ENCODE peak calls at places on chromosomes 7 and 10, in seven cellular contexts. Z is RWPE1; N is CD8-positive, alpha-beta T cell; X is H9; E is brain microvascular endothelial cell; L is lower lobe of right lung; R is small intestine. I is an unnamed sample.

GRCh38 chr10:131099028-131099427 is 212.5 kb downstream of the TCERG1L start:
- DNase-seq in Z (peak), N (no peak), X (no peak), E (no peak), L (peak), R (no peak), I (no peak)

GRCh38 chr7:142807855-142808460 is 37.2 kb downstream of the PRSS2 start:
- DNase-seq in Z (no peak), N (no peak), X (no peak), E (peak), L (no peak), R (no peak), I (no peak)

GRCh38 chr7:1473864-1474512 is 14.7 kb upstream of the MICALL2 start:
- DNase-seq in Z (peak), N (peak), X (peak), E (peak), L (peak), R (peak), I (peak)

GRCh38 chr7:24903559-24903958 is 76.4 kb downstream of the OSBPL3 start:
- DNase-seq in Z (no peak), N (no peak), X (no peak), E (no peak), L (no peak), R (no peak), I (no peak)

GRCh38 chr7:18356195-18356645 is 139.3 kb upstream of the HDAC9 start:
- DNase-seq in Z (peak), N (no peak), X (no peak), E (no peak), L (no peak), R (peak), I (no peak)

GRCh38 chr7:158133057-158133456 is 454.6 kb downstream of the PTPRN2 start:
- DNase-seq in Z (no peak), N (no peak), X (no peak), E (no peak), L (no peak), R (no peak), I (no peak)

GRCh38 chr7:84535584-84536255 is 341.1 kb upstream of the SEMA3A start:
- DNase-seq in Z (no peak), N (no peak), X (no peak), E (no peak), L (no peak), R (peak), I (no peak)

GRCh38 chr7:150962743-150963399 is 15.2 kb downstream of the KCNH2 start:
- DNase-seq in Z (peak), N (peak), X (peak), E (no peak), L (peak), R (peak), I (no peak)

GRCh38 chr10:73858013-73858708 is 16.2 kb downstream of the CAMK2G start:
- DNase-seq in Z (no peak), N (no peak), X (no peak), E (no peak), L (no peak), R (peak), I (no peak)

GRCh38 chr7:2640858-2641257 is 9.1 kb downstream of the TTYH3 start:
- DNase-seq in Z (no peak), N (no peak), X (no peak), E (no peak), L (no peak), R (no peak), I (no peak)

GRCh38 chr7:92837214-92837749 is 909 bp upstream of the CDK6 start:
- DNase-seq in Z (no peak), N (no peak), X (no peak), E (no peak), L (no peak), R (no peak), I (no peak)

GRCh38 chr7:26083113-26083512 is 68.9 kb upstream of the NFE2L3 start:
- DNase-seq in Z (peak), N (no peak), X (no peak), E (no peak), L (no peak), R (no peak), I (no peak)

GRCh38 chr7:28533731-28534531 is 121.6 kb downstream of the CREB5 start:
- DNase-seq in Z (no peak), N (no peak), X (no peak), E (peak), L (no peak), R (no peak), I (peak)

GRCh38 chr7:2444476-2444875 is 31.7 kb downstream of the GRIFIN start:
- DNase-seq in Z (no peak), N (no peak), X (no peak), E (peak), L (no peak), R (no peak), I (peak)

GRCh38 chr10:63267414-63268138 is 134.4 kb downstream of the NRBF2 start:
- DNase-seq in Z (peak), N (no peak), X (no peak), E (peak), L (no peak), R (peak), I (no peak)

GRCh38 chr7:99752354-99752753 is 17.4 kb upstream of the CYP3A7 start:
- DNase-seq in Z (no peak), N (no peak), X (no peak), E (no peak), L (no peak), R (peak), I (no peak)

GRCh38 chr10:130559213-130559944 is 423.2 kb downstream of the GLRX3 start:
- DNase-seq in Z (no peak), N (no peak), X (peak), E (no peak), L (no peak), R (no peak), I (no peak)

GRCh38 chr10:23384364-23384763 is 39.8 kb upstream of the C10orf67 start:
- DNase-seq in Z (peak), N (no peak), X (no peak), E (peak), L (no peak), R (no peak), I (no peak)

GRCh38 chr10:133039823-133040704 is 47.7 kb upstream of the ADGRA1 start:
- DNase-seq in Z (no peak), N (no peak), X (no peak), E (no peak), L (no peak), R (no peak), I (no peak)

DNA sequence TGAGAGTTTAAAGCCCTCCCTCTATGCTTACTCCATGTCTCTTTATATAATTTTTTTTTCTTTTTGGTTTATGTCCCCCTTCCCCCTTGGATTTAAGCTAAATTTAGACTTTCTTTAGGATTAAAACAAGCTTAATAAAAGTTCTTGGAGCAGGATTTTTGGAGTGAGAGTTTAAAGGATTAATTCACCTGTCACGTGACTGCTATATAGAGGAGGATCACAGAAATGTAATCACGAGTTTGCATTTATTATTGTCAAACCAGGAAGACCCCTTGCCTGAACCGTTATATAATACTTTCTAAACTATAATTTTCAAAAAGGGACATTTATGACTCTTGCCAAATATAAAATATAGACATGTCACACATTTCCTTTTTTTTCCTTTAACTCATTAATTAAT is 78.1 kb upstream of the IMMP2L start:
- DNase-seq in Z (no peak), N (no peak), X (no peak), E (no peak), L (no peak), R (no peak), I (no peak)
- H3K27ac ChIP-seq in Z (no peak), N (no peak), X (no peak), E (no peak), L (no peak), R (no peak), I (no peak)

GRCh38 chr10:80264081-80265056 is 25.1 kb downstream of the MAT1A start:
- DNase-seq in Z (no peak), N (no peak), X (no peak), E (no peak), L (no peak), R (no peak), I (no peak)

GRCh38 chr10:80265740-80266512 is 23.5 kb downstream of the MAT1A start:
- DNase-seq in Z (no peak), N (no peak), X (peak), E (no peak), L (no peak), R (no peak), I (no peak)

GRCh38 chr10:80261316-80262030 is 28.0 kb downstream of the MAT1A start:
- DNase-seq in Z (no peak), N (no peak), X (no peak), E (no peak), L (no peak), R (no peak), I (no peak)

GRCh38 chr10:80259405-80259871 is 30.0 kb downstream of the MAT1A start:
- DNase-seq in Z (no peak), N (no peak), X (no peak), E (no peak), L (no peak), R (no peak), I (no peak)

DNA sequence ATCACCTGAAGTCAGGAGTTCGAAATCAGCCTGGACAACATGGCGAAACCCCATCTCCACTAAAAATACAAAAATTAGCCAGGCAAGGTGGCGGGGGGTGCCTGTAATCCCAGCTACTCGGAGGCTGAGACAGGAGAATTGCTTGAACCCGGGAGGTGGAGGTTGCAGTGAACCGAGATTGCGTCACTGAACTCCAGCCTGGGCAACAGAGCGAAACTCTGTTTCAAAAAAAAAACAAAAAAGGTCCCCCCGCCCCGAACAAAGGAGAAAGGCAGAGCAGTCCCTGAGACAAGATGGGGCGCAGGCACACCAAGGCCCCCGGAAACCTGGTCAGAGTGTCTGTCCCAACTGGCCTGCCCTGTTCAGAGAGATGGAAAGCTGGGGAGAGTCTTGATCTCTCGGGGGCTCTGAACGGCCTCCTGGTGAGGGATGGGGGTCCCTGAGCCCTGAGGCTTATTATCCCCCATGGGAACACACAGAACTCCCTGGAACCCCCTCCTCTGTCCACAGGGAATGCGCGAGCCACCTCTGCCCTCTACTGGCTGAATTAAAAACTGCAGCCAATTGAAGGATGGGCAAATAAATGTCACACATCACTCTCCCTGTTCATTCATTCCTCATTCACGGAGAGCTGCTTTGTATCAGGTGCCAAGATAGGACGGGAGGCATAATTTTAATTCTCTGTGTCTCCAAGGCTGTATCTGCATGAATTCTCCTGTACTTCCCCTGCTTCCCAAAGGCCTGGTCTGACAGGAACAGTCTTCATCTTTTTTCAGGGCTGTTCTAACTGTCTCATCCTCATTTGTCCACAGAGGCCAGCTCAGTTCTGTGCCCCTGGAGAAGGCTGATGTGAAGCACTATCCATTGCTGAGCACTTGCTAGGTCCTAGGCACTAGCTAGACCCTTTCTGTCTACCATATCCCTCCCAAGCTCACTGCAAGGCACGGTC is 28.9 kb downstream of the MAT1A start:
- DNase-seq in Z (peak), N (peak), X (peak), E (peak), L (no peak), R (peak), I (no peak)
- H3K27ac ChIP-seq in Z (no peak), N (no peak), X (no peak), E (no peak), L (no peak), R (no peak), I (no peak)

DNA sequence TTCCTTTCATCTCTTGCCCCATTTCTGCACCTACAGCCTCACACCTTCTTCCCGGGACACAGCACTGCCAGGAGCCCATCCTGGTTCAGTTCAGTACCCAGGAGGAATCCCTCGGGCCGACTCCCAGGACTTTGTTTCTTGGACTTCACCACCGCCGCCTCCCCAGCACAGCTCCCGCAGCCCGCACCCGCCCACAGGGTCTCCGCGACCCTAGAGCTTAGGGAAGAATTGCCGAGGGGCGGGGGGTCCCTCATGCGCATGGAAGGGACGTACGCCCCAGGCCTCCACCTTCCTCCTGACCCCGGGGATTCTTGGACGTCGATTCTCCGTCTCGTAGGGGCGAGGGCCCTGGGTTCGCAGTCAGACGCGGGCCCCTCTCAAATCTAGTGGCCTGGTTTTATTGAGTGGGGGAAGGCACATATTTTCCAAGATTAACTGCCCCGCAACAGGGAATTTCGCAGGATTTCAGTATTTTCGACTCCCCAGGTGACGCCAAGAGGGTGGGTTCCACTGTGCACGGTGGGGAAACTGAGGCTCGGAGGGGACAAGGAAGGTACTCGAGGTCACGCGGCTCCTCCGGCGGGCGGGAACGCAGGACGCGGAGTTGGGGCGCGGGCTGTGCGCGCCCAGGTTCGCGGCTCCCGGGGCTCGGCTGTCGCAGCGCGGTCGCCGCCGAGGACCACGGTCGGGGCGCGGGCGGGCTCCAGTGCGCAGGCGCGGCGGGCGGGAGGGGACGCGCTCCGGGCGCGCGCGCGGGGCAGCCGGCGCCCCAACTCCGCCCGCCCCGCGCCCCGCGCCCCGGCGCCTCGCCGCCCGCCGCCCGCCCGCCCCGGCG is at the start of gene ADCY1:
- DNase-seq in Z (peak), N (no peak), X (no peak), E (no peak), L (no peak), R (no peak), I (no peak)
- H3K27ac ChIP-seq in Z (no peak), N (no peak), X (no peak), E (no peak), L (no peak), R (no peak), I (no peak)

DNA sequence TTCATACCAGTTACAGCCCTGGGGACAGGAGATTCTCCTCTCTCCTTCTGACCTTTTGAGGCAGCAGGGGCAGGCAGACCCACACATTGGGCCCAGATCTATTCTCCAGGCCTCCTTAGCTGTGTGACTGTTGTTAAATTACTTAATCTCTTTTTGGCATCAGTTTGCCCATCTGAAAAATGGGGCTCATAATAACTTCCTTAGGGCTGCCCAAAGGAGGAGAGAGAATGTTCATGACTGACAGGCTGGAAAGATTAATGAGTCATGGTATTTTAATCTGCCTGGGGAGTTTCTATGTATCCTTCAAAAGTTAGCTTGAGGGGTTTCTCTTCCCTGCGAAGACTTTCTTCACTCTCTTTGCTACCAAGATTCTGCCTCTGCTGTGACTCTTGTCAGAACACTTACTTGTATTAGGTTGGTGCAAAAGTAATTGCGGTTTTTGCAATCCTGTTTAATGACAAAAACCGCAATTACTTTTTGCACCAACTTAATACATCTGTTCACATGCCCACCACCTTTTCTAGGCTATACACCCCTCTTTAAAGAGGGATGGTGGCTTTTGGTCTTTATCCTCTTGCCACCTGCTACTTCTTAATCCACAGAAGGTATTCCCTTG is 83.4 kb downstream of the ARID5B start:
- DNase-seq in Z (no peak), N (no peak), X (no peak), E (no peak), L (no peak), R (no peak), I (no peak)
- H3K27ac ChIP-seq in Z (no peak), N (no peak), X (no peak), E (no peak), L (no peak), R (no peak), I (no peak)

GRCh38 chr7:77866791-77867190 is 68.2 kb downstream of the PHTF2 start:
- DNase-seq in Z (peak), N (no peak), X (no peak), E (no peak), L (no peak), R (peak), I (no peak)
- H3K27ac ChIP-seq in Z (no peak), N (no peak), X (no peak), E (peak), L (no peak), R (no peak), I (no peak)

GRCh38 chr10:29866356-29866755 is 193.0 kb downstream of the JCAD start:
- DNase-seq in Z (no peak), N (no peak), X (no peak), E (no peak), L (no peak), R (no peak), I (no peak)
- H3K27ac ChIP-seq in Z (no peak), N (no peak), X (no peak), E (no peak), L (no peak), R (no peak), I (no peak)

GRCh38 chr7:65798111-65799075 is 74.5 kb upstream of the VKORC1L1 start:
- DNase-seq in Z (peak), N (no peak), X (no peak), E (peak), L (no peak), R (peak), I (no peak)
- H3K27ac ChIP-seq in Z (no peak), N (no peak), X (no peak), E (peak), L (no peak), R (peak), I (no peak)

GRCh38 chr10:93032809-93033137 is 27.8 kb upstream of the CYP26C1 start:
- DNase-seq in Z (no peak), N (no peak), X (no peak), E (no peak), L (no peak), R (peak), I (no peak)
- H3K27ac ChIP-seq in Z (no peak), N (no peak), X (no peak), E (no peak), L (no peak), R (no peak), I (no peak)

I was measured in substantia nigra.